ENCODE peak calls at places on chromosomes 6 and 20, in nine cellular contexts. Y is kidney tubule cell, T is C1 segment of cervical spinal cord, K is T follicular helper cell, N is H54, A is HEK293T, L is WTC11, X is small intestine, E is GM23338. C is an unnamed sample.
A peak's percentile ranks its signal among the peaks of the same experiment; 100 is the strongest.

GRCh38 chr20:18041462-18041861 is 16.3 kb downstream of the OVOL2 start:
- DNase-seq in Y (no peak), T (no peak), K (no peak), N (no peak), A (no peak), L (no peak), X (no peak), E (no peak), C (no peak)

GRCh38 chr6:10725046-10725445 is 2.2 kb downstream of the TMEM14C start:
- DNase-seq in Y (no peak), T (no peak), K (no peak), N (no peak), A (no peak), L (no peak), X (no peak), E (no peak), C (no peak)

GRCh38 chr6:118320652-118321051 is 227.4 kb upstream of the PLN start:
- DNase-seq in Y (no peak), T (no peak), K (no peak), N (no peak), A (no peak), L (no peak), X (no peak), E (no peak), C (no peak)

GRCh38 chr6:72580281-72580940 is 41.5 kb upstream of the KCNQ5 start:
- DNase-seq in Y (peak; percentile 49), T (no peak), K (no peak), N (peak; percentile 11), A (peak; percentile 34), L (peak; percentile 23), X (no peak), E (peak; percentile 71), C (peak; percentile 82)

GRCh38 chr20:60271597-60271996 is 313.4 kb downstream of the CDH26 start:
- DNase-seq in Y (peak; percentile 3), T (no peak), K (no peak), N (no peak), A (peak; percentile 17), L (peak; percentile 15), X (no peak), E (peak; percentile 40), C (no peak)

GRCh38 chr6:149316740-149317655 is 514 bp upstream of the TAB2 start:
- DNase-seq in Y (peak; percentile 96), T (peak; percentile 85), K (peak; percentile 85), N (peak; percentile 59), A (peak; percentile 89), L (peak; percentile 87), X (peak; percentile 86), E (peak; percentile 93), C (peak; percentile 78)

GRCh38 chr6:69861986-69862385 is 4.4 kb upstream of the COL19A1 start:
- DNase-seq in Y (no peak), T (no peak), K (no peak), N (no peak), A (no peak), L (no peak), X (no peak), E (peak; percentile 16), C (peak; percentile 85)

GRCh38 chr6:52391599-52391998 is 28.5 kb upstream of the EFHC1 start:
- DNase-seq in Y (no peak), T (peak; percentile 24), K (no peak), N (no peak), A (no peak), L (no peak), X (no peak), E (no peak), C (no peak)

GRCh38 chr6:15308445-15309213 is 62.8 kb downstream of the JARID2 start:
- DNase-seq in Y (peak; percentile 63), T (no peak), K (no peak), N (no peak), A (no peak), L (no peak), X (no peak), E (no peak), C (no peak)

GRCh38 chr6:150996968-150997367 is 131.5 kb downstream of the MTHFD1L start:
- DNase-seq in Y (no peak), T (no peak), K (no peak), N (no peak), A (no peak), L (no peak), X (no peak), E (no peak), C (no peak)

GRCh38 chr6:29813809-29814208 is 13.8 kb upstream of the HLA-G start:
- DNase-seq in Y (peak; percentile 83), T (no peak), K (no peak), N (peak; percentile 50), A (no peak), L (no peak), X (no peak), E (no peak), C (peak; percentile 41)

GRCh38 chr6:93424303-93425064 is 5.1 kb upstream of the EPHA7 start:
- DNase-seq in Y (peak; percentile 17), T (no peak), K (no peak), N (no peak), A (no peak), L (no peak), X (peak; percentile 17), E (peak; percentile 68), C (no peak)

GRCh38 chr6:26534681-26535465 is 3.3 kb upstream of the HMGN4 start:
- DNase-seq in Y (peak; percentile 93), T (no peak), K (no peak), N (no peak), A (no peak), L (no peak), X (peak; percentile 48), E (peak; percentile 39), C (no peak)

GRCh38 chr6:134317471-134318131 is at the start of gene SGK1:
- DNase-seq in Y (peak; percentile 37), T (peak; percentile 65), K (no peak), N (no peak), A (peak; percentile 62), L (peak; percentile 62), X (peak; percentile 25), E (peak; percentile 81), C (no peak)